ENCODE peak calls at places on chromosomes 2 and 18, in five cellular contexts. W, Z, X, H and K are unnamed samples.

GRCh38 chr2:162065767-162066166 is 8.2 kb downstream of the DPP4 start:
- DNase-seq in W (no peak), Z (no peak), X (no peak), H (no peak), K (no peak)

GRCh38 chr2:107018366-107018765 is 132.4 kb upstream of the ST6GAL2 start:
- DNase-seq in W (no peak), Z (no peak), X (no peak), H (no peak), K (no peak)

GRCh38 chr2:200302940-200303727 is 3.4 kb upstream of the SPATS2L start:
- DNase-seq in W (no peak), Z (peak; percentile 86), X (no peak), H (no peak), K (no peak)

GRCh38 chr2:240211598-240212424 is 71.4 kb upstream of the OTOS start:
- DNase-seq in W (no peak), Z (no peak), X (peak; percentile 14), H (no peak), K (no peak)

GRCh38 chr2:41763091-41763490 is 284.7 kb upstream of the PKDCC start:
- DNase-seq in W (no peak), Z (no peak), X (no peak), H (no peak), K (no peak)

GRCh38 chr2:173961346-173961705 is 3.8 kb downstream of the SP3 start:
- DNase-seq in W (no peak), Z (peak; percentile 31), X (no peak), H (no peak), K (no peak)

GRCh38 chr18:55290898-55291297 is 297.1 kb downstream of the TCF4 start:
- DNase-seq in W (no peak), Z (peak; percentile 67), X (no peak), H (no peak), K (no peak)

GRCh38 chr2:237714690-237715458 is 83.7 kb upstream of the RBM44 start:
- DNase-seq in W (peak; percentile 48), Z (peak; percentile 92), X (no peak), H (no peak), K (no peak)

GRCh38 chr2:156398176-156398575 is 38.0 kb upstream of the GPD2 start:
- DNase-seq in W (no peak), Z (no peak), X (no peak), H (no peak), K (no peak)

GRCh38 chr2:119248311-119248710 is 24.7 kb downstream of the STEAP3 start:
- DNase-seq in W (no peak), Z (peak; percentile 93), X (no peak), H (peak; percentile 60), K (no peak)

GRCh38 chr2:119283873-119284331 is 60.3 kb downstream of the STEAP3 start:
- DNase-seq in W (peak; percentile 80), Z (peak; percentile 90), X (peak; percentile 59), H (no peak), K (no peak)

GRCh38 chr2:153105829-153106578 is 372.6 kb downstream of the RPRM start:
- DNase-seq in W (peak; percentile 77), Z (peak; percentile 2), X (no peak), H (no peak), K (no peak)

GRCh38 chr18:48345596-48345995 is 63.6 kb downstream of the ZBTB7C start:
- DNase-seq in W (peak; percentile 52), Z (no peak), X (no peak), H (no peak), K (no peak)

DNA sequence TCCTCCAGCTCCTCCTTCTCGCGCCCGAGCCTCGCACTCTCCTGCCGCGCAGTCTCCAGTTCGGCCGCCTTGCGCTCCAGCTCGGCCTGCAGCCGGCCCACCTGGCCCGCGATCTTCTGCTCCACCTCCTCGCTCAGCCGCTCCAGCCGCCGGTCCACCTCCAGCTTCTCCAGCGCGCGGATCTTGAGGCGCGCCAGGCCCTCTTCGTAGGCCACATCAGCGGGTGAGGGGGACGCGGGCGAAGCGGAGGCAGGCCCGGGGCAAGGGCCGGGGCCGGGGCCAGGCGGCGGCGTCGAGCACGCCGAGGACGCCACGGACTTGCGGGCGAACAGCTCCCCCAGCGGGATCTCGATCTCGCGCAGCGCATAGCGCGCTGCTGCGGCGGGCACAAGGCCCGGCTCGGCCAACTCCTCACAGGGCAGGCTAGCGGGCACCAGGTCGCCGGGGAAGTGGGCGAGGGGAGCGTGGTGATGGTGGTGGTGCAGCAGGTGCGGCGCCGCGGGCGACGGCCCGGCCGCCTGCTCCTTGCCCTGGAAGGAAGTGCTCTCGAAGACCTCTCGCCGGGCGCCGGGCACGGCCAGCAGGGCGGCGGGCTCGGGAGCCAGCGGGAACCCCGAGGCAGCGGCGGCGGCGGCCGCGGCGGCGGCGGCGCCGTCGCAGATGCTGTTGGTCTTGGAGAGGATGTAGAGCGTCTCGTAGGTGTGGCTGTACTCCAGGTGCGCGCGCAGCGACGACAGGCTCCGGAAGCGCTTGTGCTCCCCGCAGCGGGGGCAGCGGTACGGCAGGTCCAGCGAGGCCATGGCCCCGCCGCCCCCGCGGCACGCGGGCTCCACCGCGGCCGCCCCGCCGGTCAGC is 15.2 kb downstream of the FBXO41 start:
- DNase-seq in W (peak; percentile 77), Z (peak; percentile 32), X (no peak), H (no peak), K (peak; percentile 79)
- TF ChIP-seq CTCF in W (no peak), Z (no peak), X (peak; percentile 3), H (peak; percentile 18), K (peak; percentile 13)

GRCh38 chr18:44811586-44812125 is 131.0 kb downstream of the SETBP1 start:
- DNase-seq in W (no peak), Z (no peak), X (no peak), H (no peak), K (no peak)
- H3K27ac ChIP-seq in W (no peak overlapping the region), Z (no peak overlapping the region), X (no peak overlapping the region), H (no peak overlapping the region), K (no peak overlapping the region)

GRCh38 chr2:36271266-36271665 is 84.3 kb upstream of the CRIM1 start:
- DNase-seq in W (no peak), Z (no peak), X (no peak), H (no peak), K (no peak)
- H3K27me3 ChIP-seq in W (no peaks in the 10 kb centered on the region), Z (no peaks in the 10 kb centered on the region), X (no peaks in the 10 kb centered on the region), H (no peaks in the 10 kb centered on the region), K (no peaks in the 10 kb centered on the region)

GRCh38 chr2:151945186-151945585 is 117.0 kb upstream of the ARL5A start:
- DNase-seq in W (no peak), Z (no peak), X (no peak), H (no peak), K (no peak)

GRCh38 chr2:151945602-151946001 is 117.4 kb upstream of the ARL5A start:
- DNase-seq in W (peak; percentile 61), Z (no peak), X (no peak), H (no peak), K (no peak)

GRCh38 chr2:151943461-151943860 is 115.2 kb upstream of the ARL5A start:
- DNase-seq in W (no peak), Z (no peak), X (no peak), H (no peak), K (no peak)

GRCh38 chr2:151947524-151948165 is 119.4 kb upstream of the ARL5A start:
- DNase-seq in W (peak; percentile 91), Z (peak; percentile 58), X (no peak), H (no peak), K (no peak)

DNA sequence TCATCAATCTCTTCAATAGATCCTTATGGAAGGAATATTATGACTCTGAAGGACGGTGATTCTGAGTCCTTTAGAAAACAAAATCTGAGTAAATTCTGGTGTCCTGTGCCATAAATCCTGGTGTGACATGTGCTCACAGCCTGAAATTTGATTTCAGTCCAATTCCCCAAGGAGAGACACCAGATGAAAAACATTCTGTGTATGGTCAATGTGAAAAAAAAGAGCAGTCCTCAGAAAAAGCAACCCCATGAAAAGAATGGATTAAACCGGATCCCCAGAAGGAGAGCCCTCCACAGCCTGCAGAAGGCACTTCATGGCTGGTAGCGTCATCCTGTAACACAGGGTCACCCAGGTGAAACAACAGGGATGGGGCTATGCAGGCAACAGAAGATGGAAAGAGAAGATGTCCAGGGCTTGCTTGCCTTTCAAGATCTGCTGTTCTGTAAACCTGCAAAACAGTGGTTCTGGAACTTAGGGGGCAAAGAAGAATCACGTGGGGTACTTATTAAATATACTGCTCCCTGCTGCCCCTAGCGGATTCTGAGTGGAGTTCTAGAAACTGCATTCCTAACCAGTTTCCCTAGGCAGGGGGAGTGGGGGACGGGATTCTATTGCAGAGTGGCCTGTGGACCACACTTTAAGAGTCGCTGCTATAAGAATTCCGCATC is 118.8 kb upstream of the ARL5A start:
- DNase-seq in W (peak; percentile 78), Z (peak; percentile 6), X (peak; percentile 29), H (no peak), K (no peak)
- TF ChIP-seq CTCF in W (peak; percentile 66), Z (peak; percentile 53), X (peak; percentile 79), H (peak; percentile 45), K (peak; percentile 60)

DNA sequence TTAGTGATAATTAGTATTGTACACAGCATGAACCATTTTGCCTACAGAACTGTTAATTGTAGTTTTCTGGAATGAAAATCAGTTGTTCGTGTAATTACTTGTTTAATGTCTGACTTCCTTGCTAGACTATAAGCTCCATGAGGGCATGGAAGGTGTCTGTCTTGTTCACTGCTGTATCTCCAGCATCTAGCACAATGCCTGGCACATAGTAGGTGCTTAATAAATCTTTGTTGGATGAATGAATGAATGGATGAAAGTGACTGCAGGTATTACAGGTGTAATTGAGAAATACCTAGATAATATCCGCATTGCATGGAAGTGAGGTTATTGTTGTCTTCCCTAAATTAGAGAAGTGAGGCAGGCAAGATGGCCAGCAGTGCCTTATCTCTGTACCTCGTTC is 21.8 kb downstream of the C2orf74 start:
- DNase-seq in W (no peak), Z (no peak), X (no peak), H (no peak), K (no peak)
- H3K27ac ChIP-seq in W (no peak overlapping the region), Z (no peak overlapping the region), X (no peak overlapping the region), H (no peak overlapping the region), K (no peak overlapping the region)

GRCh38 chr2:98122524-98122923 is 35.6 kb downstream of the VWA3B start:
- DNase-seq in W (no peak), Z (no peak), X (no peak), H (no peak), K (no peak)

GRCh38 chr2:98127229-98127989 is 40.4 kb downstream of the VWA3B start:
- DNase-seq in W (no peak), Z (no peak), X (no peak), H (no peak), K (no peak)

GRCh38 chr2:98128556-98129109 is 41.7 kb downstream of the VWA3B start:
- DNase-seq in W (no peak), Z (no peak), X (no peak), H (no peak), K (no peak)

GRCh38 chr2:98123286-98123685 is 36.3 kb downstream of the VWA3B start:
- DNase-seq in W (no peak), Z (no peak), X (no peak), H (no peak), K (no peak)

DNA sequence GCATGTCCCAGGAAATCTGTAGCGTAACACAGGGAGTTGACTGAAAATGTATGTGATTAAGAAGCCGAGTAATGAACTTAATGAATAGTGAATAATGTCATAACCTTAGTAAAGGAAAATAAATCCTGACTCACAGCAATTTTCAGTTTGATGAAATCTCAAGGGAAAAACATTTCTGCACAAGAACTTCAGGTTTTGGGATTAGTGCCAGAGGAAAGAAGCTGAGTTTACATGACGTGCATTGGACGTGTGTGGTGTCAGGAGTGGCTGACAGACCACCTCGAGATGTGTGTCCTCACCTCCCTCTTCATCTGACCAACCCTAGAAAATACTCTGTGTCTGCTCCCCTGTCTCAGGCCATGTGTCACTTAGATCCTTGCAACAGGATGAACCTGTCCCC is 39.1 kb downstream of the VWA3B start:
- DNase-seq in W (no peak), Z (no peak), X (no peak), H (no peak), K (no peak)
- H3K27me3 ChIP-seq in W (peaks cover 2% of the 10 kb centered on the region), Z (peaks cover 5% of the 10 kb centered on the region), X (peaks cover 9% of the 10 kb centered on the region), H (peaks cover 9% of the 10 kb centered on the region), K (peaks cover 12% of the 10 kb centered on the region)